ENCODE peak calls at places on chromosomes 3 and 15, in seven cellular contexts. One of them, this sample, is unnamed.
A peak's percentile ranks its signal among the peaks of the same experiment; 100 is the strongest.

GRCh38 chr3:107452436-107452835 is 70.3 kb upstream of the BBX start:
- DNase-seq in GM06990: no peak
- DNase-seq in A549: no peak
- DNase-seq in sigmoid colon: no peak
- DNase-seq in HCT116: no peak
- DNase-seq in fibroblast of pulmonary artery: peak; percentile 41
- DNase-seq in thoracic aorta: no peak
- DNase-seq in this sample: no peak

GRCh38 chr3:15726043-15726442 is 71.7 kb downstream of the ANKRD28 start:
- DNase-seq in thoracic aorta: no peak
- DNase-seq in HCT116: no peak
- DNase-seq in GM06990: no peak
- DNase-seq in fibroblast of pulmonary artery: no peak
- DNase-seq in A549: no peak
- DNase-seq in sigmoid colon: no peak
- DNase-seq in this sample: no peak

GRCh38 chr15:57048930-57049550 is 130.6 kb downstream of the TCF12 start:
- DNase-seq in thoracic aorta: no peak
- DNase-seq in HCT116: no peak
- DNase-seq in A549: no peak
- DNase-seq in sigmoid colon: no peak
- DNase-seq in GM06990: no peak
- DNase-seq in fibroblast of pulmonary artery: no peak
- DNase-seq in this sample: no peak

GRCh38 chr3:179706233-179706632 is 53.4 kb downstream of the USP13 start:
- DNase-seq in thoracic aorta: no peak
- DNase-seq in sigmoid colon: no peak
- DNase-seq in fibroblast of pulmonary artery: no peak
- DNase-seq in A549: no peak
- DNase-seq in HCT116: no peak
- DNase-seq in GM06990: no peak
- DNase-seq in this sample: no peak

GRCh38 chr15:33612721-33613304 is 302.0 kb downstream of the RYR3 start:
- DNase-seq in GM06990: no peak
- DNase-seq in fibroblast of pulmonary artery: no peak
- DNase-seq in sigmoid colon: no peak
- DNase-seq in HCT116: no peak
- DNase-seq in thoracic aorta: no peak
- DNase-seq in A549: no peak
- DNase-seq in this sample: no peak

GRCh38 chr3:152177757-152178156 is 91.0 kb upstream of the MBNL1 start:
- DNase-seq in GM06990: no peak
- DNase-seq in thoracic aorta: no peak
- DNase-seq in A549: no peak
- DNase-seq in fibroblast of pulmonary artery: no peak
- DNase-seq in HCT116: no peak
- DNase-seq in sigmoid colon: no peak
- DNase-seq in this sample: no peak

GRCh38 chr3:151431940-151432339 is 28.9 kb downstream of the IGSF10 start:
- DNase-seq in thoracic aorta: no peak
- DNase-seq in sigmoid colon: no peak
- DNase-seq in GM06990: no peak
- DNase-seq in A549: no peak
- DNase-seq in HCT116: no peak
- DNase-seq in fibroblast of pulmonary artery: peak; percentile 85
- DNase-seq in this sample: no peak

GRCh38 chr3:194058189-194058571 is 77.8 kb upstream of the HES1 start:
- DNase-seq in HCT116: no peak
- DNase-seq in GM06990: peak; percentile 70
- DNase-seq in sigmoid colon: peak; percentile 76
- DNase-seq in thoracic aorta: no peak
- DNase-seq in fibroblast of pulmonary artery: peak; percentile 40
- DNase-seq in A549: no peak
- DNase-seq in this sample: no peak

GRCh38 chr3:62755285-62755684 is 119.9 kb downstream of the CADPS start:
- DNase-seq in sigmoid colon: no peak
- DNase-seq in thoracic aorta: no peak
- DNase-seq in fibroblast of pulmonary artery: no peak
- DNase-seq in GM06990: no peak
- DNase-seq in HCT116: no peak
- DNase-seq in A549: no peak
- DNase-seq in this sample: no peak

GRCh38 chr3:30747771-30748281 is 141.4 kb downstream of the TGFBR2 start:
- DNase-seq in GM06990: no peak
- DNase-seq in sigmoid colon: no peak
- DNase-seq in HCT116: peak; percentile 49
- DNase-seq in fibroblast of pulmonary artery: peak; percentile 57
- DNase-seq in A549: peak; percentile 60
- DNase-seq in thoracic aorta: no peak
- DNase-seq in this sample: no peak

GRCh38 chr15:78103406-78104118 is 11.2 kb downstream of the SH2D7 start:
- DNase-seq in sigmoid colon: peak; percentile 58
- DNase-seq in HCT116: no peak
- DNase-seq in thoracic aorta: no peak
- DNase-seq in fibroblast of pulmonary artery: no peak
- DNase-seq in A549: no peak
- DNase-seq in GM06990: peak; percentile 60
- DNase-seq in this sample: no peak

GRCh38 chr3:100002599-100003350 is 111.5 kb downstream of the FILIP1L start:
- DNase-seq in thoracic aorta: no peak
- DNase-seq in sigmoid colon: peak; percentile 60
- DNase-seq in A549: peak; percentile 82
- DNase-seq in GM06990: no peak
- DNase-seq in fibroblast of pulmonary artery: peak; percentile 87
- DNase-seq in HCT116: peak; percentile 79
- DNase-seq in this sample: no peak

GRCh38 chr3:73813978-73814292 is 189.2 kb upstream of the PDZRN3 start:
- DNase-seq in A549: no peak
- DNase-seq in thoracic aorta: no peak
- DNase-seq in HCT116: no peak
- DNase-seq in sigmoid colon: no peak
- DNase-seq in fibroblast of pulmonary artery: no peak
- DNase-seq in GM06990: no peak
- DNase-seq in this sample: no peak

GRCh38 chr3:15356186-15356585 is 23.8 kb upstream of the SH3BP5 start:
- DNase-seq in A549: no peak
- DNase-seq in GM06990: no peak
- DNase-seq in sigmoid colon: no peak
- DNase-seq in HCT116: no peak
- DNase-seq in thoracic aorta: no peak
- DNase-seq in fibroblast of pulmonary artery: no peak
- DNase-seq in this sample: no peak

GRCh38 chr3:66572938-66573710 is 72.3 kb upstream of the LRIG1 start:
- DNase-seq in A549: no peak
- DNase-seq in fibroblast of pulmonary artery: no peak
- DNase-seq in sigmoid colon: no peak
- DNase-seq in thoracic aorta: no peak
- DNase-seq in HCT116: peak; percentile 40
- DNase-seq in GM06990: no peak
- DNase-seq in this sample: no peak

GRCh38 chr3:57546616-57547015 is 2.5 kb upstream of the DNAH12 start:
- DNase-seq in GM06990: no peak
- DNase-seq in A549: no peak
- DNase-seq in thoracic aorta: no peak
- DNase-seq in HCT116: no peak
- DNase-seq in sigmoid colon: no peak
- DNase-seq in fibroblast of pulmonary artery: no peak
- DNase-seq in this sample: no peak

GRCh38 chr3:30455840-30456239 is 150.6 kb upstream of the TGFBR2 start:
- DNase-seq in GM06990: no peak
- DNase-seq in thoracic aorta: peak; percentile 11
- DNase-seq in HCT116: no peak
- DNase-seq in A549: no peak
- DNase-seq in sigmoid colon: peak; percentile 90
- DNase-seq in fibroblast of pulmonary artery: peak; percentile 86
- DNase-seq in this sample: peak; percentile 51

GRCh38 chr3:53803124-53803815 is 42.9 kb downstream of the CHDH start:
- DNase-seq in HCT116: no peak
- DNase-seq in A549: no peak
- DNase-seq in sigmoid colon: peak; percentile 50
- DNase-seq in fibroblast of pulmonary artery: no peak
- DNase-seq in thoracic aorta: no peak
- DNase-seq in GM06990: no peak
- DNase-seq in this sample: no peak

GRCh38 chr3:183274609-183275008 is 21.6 kb downstream of the B3GNT5 start:
- DNase-seq in HCT116: no peak
- DNase-seq in sigmoid colon: no peak
- DNase-seq in thoracic aorta: no peak
- DNase-seq in GM06990: no peak
- DNase-seq in A549: no peak
- DNase-seq in fibroblast of pulmonary artery: no peak
- DNase-seq in this sample: no peak

GRCh38 chr3:159159546-159159945 is 357.7 kb downstream of the MFSD1 start:
- DNase-seq in HCT116: no peak
- DNase-seq in GM06990: no peak
- DNase-seq in thoracic aorta: no peak
- DNase-seq in sigmoid colon: no peak
- DNase-seq in fibroblast of pulmonary artery: no peak
- DNase-seq in A549: no peak
- DNase-seq in this sample: no peak

GRCh38 chr3:150145659-150146058 is 175.0 kb upstream of the PFN2 start:
- DNase-seq in A549: no peak
- DNase-seq in HCT116: no peak
- DNase-seq in fibroblast of pulmonary artery: peak; percentile 36
- DNase-seq in sigmoid colon: peak; percentile 67
- DNase-seq in thoracic aorta: no peak
- DNase-seq in GM06990: no peak
- DNase-seq in this sample: no peak

GRCh38 chr3:129824926-129825541 is 68.5 kb downstream of the TMCC1 start:
- DNase-seq in GM06990: no peak
- DNase-seq in fibroblast of pulmonary artery: peak; percentile 73
- DNase-seq in sigmoid colon: no peak
- DNase-seq in HCT116: peak; percentile 58
- DNase-seq in A549: peak; percentile 69
- DNase-seq in thoracic aorta: no peak
- DNase-seq in this sample: no peak

GRCh38 chr15:29698030-29698701 is 124.1 kb downstream of the TJP1 start:
- DNase-seq in A549: peak; percentile 96
- DNase-seq in HCT116: peak; percentile 68
- DNase-seq in sigmoid colon: no peak
- DNase-seq in fibroblast of pulmonary artery: peak; percentile 62
- DNase-seq in thoracic aorta: no peak
- DNase-seq in GM06990: no peak
- DNase-seq in this sample: no peak

GRCh38 chr15:40069178-40070165 is 30.5 kb upstream of the SRP14 start:
- DNase-seq in A549: peak; percentile 84
- DNase-seq in GM06990: peak; percentile 84
- DNase-seq in sigmoid colon: peak; percentile 94
- DNase-seq in fibroblast of pulmonary artery: peak; percentile 68
- DNase-seq in thoracic aorta: peak; percentile 80
- DNase-seq in HCT116: peak; percentile 73
- DNase-seq in this sample: peak; percentile 96

GRCh38 chr15:98861188-98861587 is 146.4 kb downstream of the PGPEP1L start:
- DNase-seq in HCT116: no peak
- DNase-seq in thoracic aorta: no peak
- DNase-seq in fibroblast of pulmonary artery: no peak
- DNase-seq in A549: peak; percentile 46
- DNase-seq in sigmoid colon: no peak
- DNase-seq in GM06990: no peak
- DNase-seq in this sample: no peak

GRCh38 chr15:68517285-68517711 is 61.5 kb upstream of the CORO2B start:
- DNase-seq in sigmoid colon: no peak
- DNase-seq in fibroblast of pulmonary artery: no peak
- DNase-seq in thoracic aorta: no peak
- DNase-seq in HCT116: no peak
- DNase-seq in GM06990: no peak
- DNase-seq in A549: peak; percentile 24
- DNase-seq in this sample: no peak
- TF ChIP-seq CTCF in sigmoid colon: no peak
- TF ChIP-seq CTCF in fibroblast of pulmonary artery: peak; percentile 4
- TF ChIP-seq CTCF in thoracic aorta: peak; percentile 81
- TF ChIP-seq CTCF in HCT116: no peak
- TF ChIP-seq CTCF in GM06990: no peak
- TF ChIP-seq CTCF in A549: no peak
- TF ChIP-seq CTCF in this sample: no peak

GRCh38 chr15:81301815-81302399 is 22.0 kb downstream of the STARD5 start:
- DNase-seq in fibroblast of pulmonary artery: no peak
- DNase-seq in sigmoid colon: no peak
- DNase-seq in HCT116: no peak
- DNase-seq in A549: no peak
- DNase-seq in thoracic aorta: no peak
- DNase-seq in GM06990: peak; percentile 66
- DNase-seq in this sample: no peak
- H3K4me3 ChIP-seq in fibroblast of pulmonary artery: no peak overlapping the region
- H3K4me3 ChIP-seq in sigmoid colon: no peak overlapping the region
- H3K4me3 ChIP-seq in HCT116: no peak overlapping the region
- H3K4me3 ChIP-seq in A549: no peak overlapping the region
- H3K4me3 ChIP-seq in thoracic aorta: no peak overlapping the region
- H3K4me3 ChIP-seq in GM06990: peak overlapping the region; percentile 73
- H3K4me3 ChIP-seq in this sample: no peak overlapping the region

DNA sequence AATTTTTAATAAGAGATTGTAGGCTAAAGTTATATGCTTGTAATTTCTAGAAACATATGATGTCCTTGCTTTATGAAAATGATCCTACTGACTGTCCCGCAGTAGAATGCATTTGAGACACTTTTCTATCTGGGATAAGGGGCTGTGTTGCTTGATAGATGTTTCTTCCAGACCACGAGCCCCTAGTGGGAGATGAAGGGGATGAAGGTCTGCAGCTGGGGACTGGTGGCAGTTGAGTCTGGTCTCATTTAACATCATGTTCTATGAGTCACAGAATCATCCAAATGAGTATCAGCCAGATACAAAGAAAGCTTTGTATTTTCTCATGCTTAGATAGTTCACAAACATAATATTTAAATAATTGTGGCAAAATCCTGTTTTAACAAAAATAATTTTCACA is 84.3 kb upstream of the PRTG start:
- DNase-seq in A549: no peak
- DNase-seq in thoracic aorta: no peak
- DNase-seq in sigmoid colon: no peak
- DNase-seq in HCT116: no peak
- DNase-seq in GM06990: no peak
- DNase-seq in fibroblast of pulmonary artery: no peak
- DNase-seq in this sample: no peak
- TF ChIP-seq CTCF in A549: no peak
- TF ChIP-seq CTCF in thoracic aorta: no peak
- TF ChIP-seq CTCF in sigmoid colon: no peak
- TF ChIP-seq CTCF in HCT116: no peak
- TF ChIP-seq CTCF in GM06990: no peak
- TF ChIP-seq CTCF in fibroblast of pulmonary artery: no peak
- TF ChIP-seq CTCF in this sample: no peak

GRCh38 chr3:113626513-113627371 is 69.7 kb downstream of the USF3 start:
- DNase-seq in HCT116: peak; percentile 79
- DNase-seq in fibroblast of pulmonary artery: peak; percentile 72
- DNase-seq in A549: peak; percentile 82
- DNase-seq in sigmoid colon: peak; percentile 82
- DNase-seq in thoracic aorta: no peak
- DNase-seq in GM06990: no peak
- DNase-seq in this sample: peak; percentile 58
- H3K4me3 ChIP-seq in HCT116: peak overlapping the region; percentile 21
- H3K4me3 ChIP-seq in fibroblast of pulmonary artery: no peak overlapping the region
- H3K4me3 ChIP-seq in A549: no peak overlapping the region
- H3K4me3 ChIP-seq in sigmoid colon: peak overlapping the region; percentile 16
- H3K4me3 ChIP-seq in thoracic aorta: peak overlapping the region; percentile 40
- H3K4me3 ChIP-seq in GM06990: no peak overlapping the region
- H3K4me3 ChIP-seq in this sample: no peak overlapping the region

GRCh38 chr3:114622001-114622400 is 328.2 kb downstream of the TIGIT start:
- DNase-seq in A549: no peak
- DNase-seq in HCT116: no peak
- DNase-seq in thoracic aorta: no peak
- DNase-seq in sigmoid colon: no peak
- DNase-seq in GM06990: no peak
- DNase-seq in fibroblast of pulmonary artery: no peak
- DNase-seq in this sample: no peak
- TF ChIP-seq CTCF in A549: no peak
- TF ChIP-seq CTCF in HCT116: no peak
- TF ChIP-seq CTCF in thoracic aorta: no peak
- TF ChIP-seq CTCF in sigmoid colon: no peak
- TF ChIP-seq CTCF in GM06990: no peak
- TF ChIP-seq CTCF in fibroblast of pulmonary artery: no peak
- TF ChIP-seq CTCF in this sample: no peak

This sample was measured in lower leg skin.